ENCODE peak calls at places on chromosomes 6 and 20, in four cellular contexts. U, G, V and R are unnamed samples.

GRCh38 chr6:28816909-28817807 is 106.6 kb downstream of the TRIM27 start:
- DNase-seq in U (no peak), G (no peak), V (peak; percentile 92), R (no peak)

GRCh38 chr20:37571033-37571432 is 43.4 kb upstream of the BLCAP start:
- DNase-seq in U (no peak), G (no peak), V (no peak), R (no peak)

GRCh38 chr20:2981646-2982045 is 61.8 kb upstream of the GNRH2 start:
- DNase-seq in U (no peak), G (no peak), V (no peak), R (no peak)

GRCh38 chr6:119856136-119856535 is 506.6 kb upstream of the MAN1A1 start:
- DNase-seq in U (peak; percentile 4), G (no peak), V (peak; percentile 8), R (no peak)

GRCh38 chr6:23784313-23784919 is 341.6 kb upstream of the NRSN1 start:
- DNase-seq in U (no peak), G (no peak), V (no peak), R (no peak)

GRCh38 chr6:163842467-163842866 is 427.9 kb downstream of the QKI start:
- DNase-seq in U (no peak), G (no peak), V (no peak), R (no peak)

GRCh38 chr20:3727333-3728035 is 5.0 kb upstream of the HSPA12B start:
- DNase-seq in U (no peak), G (no peak), V (no peak), R (no peak)

GRCh38 chr6:51529240-51529639 is 558.2 kb downstream of the PKHD1 start:
- DNase-seq in U (no peak), G (no peak), V (no peak), R (no peak)

GRCh38 chr6:135162678-135163439 is 18.2 kb upstream of the MYB start:
- DNase-seq in U (no peak), G (no peak), V (peak; percentile 67), R (no peak)

DNA sequence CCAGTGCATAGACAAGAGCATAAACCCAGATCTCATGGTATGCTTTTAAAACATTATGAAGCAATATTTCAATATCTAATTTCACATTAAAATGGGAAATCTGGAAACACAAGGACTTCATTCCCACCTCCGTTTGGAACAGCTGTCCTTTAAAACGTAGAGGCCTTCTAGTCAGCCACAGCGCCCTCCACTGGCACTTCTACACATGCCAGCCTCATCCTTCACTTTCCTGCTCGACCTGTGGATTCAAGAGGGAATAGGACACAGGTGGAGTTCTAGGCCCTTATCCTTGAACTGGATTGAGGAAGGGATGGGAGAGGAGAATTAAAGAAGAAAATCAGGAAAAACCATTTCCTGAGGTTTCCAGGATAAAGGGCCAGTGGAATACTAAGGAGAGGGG is 85.6 kb downstream of the LYRM4 start:
- DNase-seq in U (no peak), G (no peak), V (peak; percentile 10), R (no peak)
- TF ChIP-seq CTCF in U (no peak), G (no peak), V (peak; percentile 50), R (no peak)

GRCh38 chr20:6828794-6829423 is 61.4 kb downstream of the BMP2 start:
- DNase-seq in U (peak; percentile 24), G (no peak), V (peak; percentile 68), R (no peak)
- TF ChIP-seq CTCF in U (peak; percentile 67), G (peak; percentile 51), V (peak; percentile 75), R (peak; percentile 62)

GRCh38 chr6:39366875-39367618 is 44.5 kb upstream of the KCNK16 start:
- DNase-seq in U (no peak), G (no peak), V (no peak), R (no peak)

GRCh38 chr6:39365281-39366074 is 43.0 kb upstream of the KCNK16 start:
- DNase-seq in U (no peak), G (no peak), V (no peak), R (no peak)

GRCh38 chr6:39367661-39368060 is 45.2 kb upstream of the KCNK16 start:
- DNase-seq in U (no peak), G (no peak), V (no peak), R (no peak)

GRCh38 chr6:39375405-39375804 is 52.9 kb upstream of the KCNK16 start:
- DNase-seq in U (no peak), G (no peak), V (no peak), R (no peak)

GRCh38 chr6:39370021-39370420 is 47.5 kb upstream of the KCNK16 start:
- DNase-seq in U (no peak), G (no peak), V (no peak), R (no peak)
- TF ChIP-seq CTCF in U (no peak), G (no peak), V (no peak), R (no peak)

GRCh38 chr6:154501287-154501868 is 9.1 kb downstream of the CNKSR3 start:
- DNase-seq in U (no peak), G (no peak), V (no peak), R (no peak)

GRCh38 chr6:154499854-154500589 is 10.5 kb downstream of the CNKSR3 start:
- DNase-seq in U (no peak), G (no peak), V (no peak), R (no peak)

GRCh38 chr6:154498340-154498934 is 12.0 kb downstream of the CNKSR3 start:
- DNase-seq in U (no peak), G (no peak), V (no peak), R (no peak)

GRCh38 chr6:154502564-154502963 is 7.9 kb downstream of the CNKSR3 start:
- DNase-seq in U (no peak), G (no peak), V (no peak), R (no peak)

GRCh38 chr6:154500769-154501171 is 9.7 kb downstream of the CNKSR3 start:
- DNase-seq in U (no peak), G (no peak), V (no peak), R (no peak)
- TF ChIP-seq CTCF in U (no peak), G (peak; percentile 23), V (peak; percentile 21), R (no peak)

DNA sequence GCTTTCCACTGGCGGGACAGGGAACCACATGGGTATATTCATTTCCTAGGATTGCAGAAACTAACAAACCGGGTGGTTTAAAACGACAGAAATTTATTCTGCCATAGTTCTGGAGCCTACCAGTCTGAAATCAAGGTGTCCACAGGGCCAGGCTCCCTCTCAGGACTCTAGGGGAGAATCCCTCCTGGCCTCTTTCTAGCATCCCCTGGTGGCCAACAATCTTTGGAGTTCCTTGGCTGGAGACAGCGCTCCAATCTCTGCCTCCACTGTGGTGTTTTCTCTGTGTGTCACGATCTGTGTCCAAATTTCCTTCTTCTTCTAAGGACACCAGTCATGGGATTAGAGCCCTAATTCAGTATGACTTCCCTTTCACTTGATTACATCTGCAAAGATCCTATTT is 95.0 kb downstream of the SCML4 start:
- DNase-seq in U (no peak), G (no peak), V (no peak), R (no peak)
- TF ChIP-seq CTCF in U (no peak), G (no peak), V (no peak), R (no peak)

GRCh38 chr6:3561745-3562144 is 104.9 kb upstream of the SLC22A23 start:
- DNase-seq in U (no peak), G (no peak), V (peak; percentile 40), R (no peak)
- TF ChIP-seq CTCF in U (no peak), G (no peak), V (no peak), R (no peak)